ENCODE peak calls at places on chromosomes 13 and 19, in four cellular contexts. Z is ovary, K is ascending aorta, P is body of pancreas. B is an unnamed sample. For H3K36me3, the result is how much of the 10 kb centered on the place peaks cover.

GRCh38 chr19:42276284-42276683 is 7.2 kb downstream of the CIC start:
- DNase-seq in Z (no peak), P (no peak), K (no peak), B (no peak)

GRCh38 chr19:8311461-8312260 is 3.5 kb upstream of the CD320 start:
- DNase-seq in Z (peak), K (peak), P (no peak), B (no peak)

GRCh38 chr13:112958127-112958989 is 10.7 kb upstream of the MCF2L start:
- DNase-seq in K (no peak), P (no peak), Z (peak), B (no peak)

GRCh38 chr13:33284916-33285315 is 639 bp downstream of the STARD13 start:
- DNase-seq in Z (no peak), P (no peak), K (no peak), B (no peak)

GRCh38 chr13:95643814-95644598 is 500 bp downstream of the DZIP1 start:
- DNase-seq in K (no peak), P (no peak), Z (no peak), B (no peak)

GRCh38 chr19:5484398-5485285 is 29.4 kb downstream of the ZNRF4 start:
- DNase-seq in K (no peak), P (peak), Z (no peak), B (no peak)

GRCh38 chr13:100182894-100183490 is 94.1 kb downstream of the PCCA start:
- DNase-seq in Z (no peak), K (no peak), P (no peak), B (no peak)

GRCh38 chr13:110262944-110263343 is 44.0 kb downstream of the COL4A1 start:
- DNase-seq in K (peak), P (no peak), Z (no peak), B (no peak)

GRCh38 chr13:114222461-114222968 is 12.2 kb upstream of the CDC16 start:
- DNase-seq in Z (peak), P (peak), K (no peak), B (no peak)

GRCh38 chr19:17455711-17456123 is 5.0 kb downstream of the NXNL1 start:
- DNase-seq in P (no peak), Z (no peak), K (no peak), B (no peak)

DNA sequence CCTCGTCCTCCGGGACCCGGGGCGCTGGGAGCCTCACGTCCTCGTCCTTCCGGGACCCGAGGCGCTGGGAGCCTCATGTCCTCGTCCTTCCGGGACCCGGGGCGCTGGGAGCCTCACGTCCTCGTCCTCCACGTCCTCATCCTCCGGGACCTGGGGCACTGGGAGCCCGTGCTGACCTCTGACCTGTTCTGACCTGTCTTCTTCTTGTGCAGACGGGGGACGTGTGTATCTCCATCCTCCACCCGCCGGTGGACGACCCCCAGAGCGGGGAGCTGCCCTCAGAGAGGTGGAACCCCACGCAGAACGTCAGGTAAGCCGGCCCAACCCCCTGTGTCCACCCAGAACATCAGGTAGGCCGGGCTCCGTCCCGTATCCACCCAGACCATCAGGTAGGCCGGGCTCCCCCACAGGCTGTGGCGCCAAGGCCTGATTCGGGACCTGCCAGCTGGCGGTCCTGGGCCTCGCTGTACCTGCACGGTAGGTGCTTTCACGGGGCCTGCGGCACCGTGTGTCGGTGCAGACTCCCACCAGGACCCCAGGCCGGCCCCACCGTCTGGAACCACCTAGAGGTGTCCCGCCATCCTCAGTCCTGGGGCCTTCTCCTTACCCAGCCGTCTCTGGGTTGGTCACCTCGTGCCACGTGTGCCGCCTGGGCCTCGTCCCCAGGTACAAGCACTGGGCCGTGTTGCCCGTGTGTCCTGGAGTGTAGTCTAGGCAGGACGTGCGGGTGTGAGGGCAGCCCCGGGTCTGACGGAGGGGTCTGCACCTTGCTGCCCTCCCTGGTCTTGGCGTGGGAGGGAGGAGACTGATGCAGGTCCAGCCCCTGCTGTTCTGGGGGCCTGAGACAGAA is 4.7 kb downstream of the CDC34 start:
- DNase-seq in K (no peak), Z (peak), P (no peak), B (no peak)
- H3K27ac ChIP-seq in K (no peak), Z (no peak), P (no peak), B (no peak)

GRCh38 chr19:19345970-19346369 is 25.3 kb downstream of the MAU2 start:
- DNase-seq in K (no peak), P (no peak), Z (no peak), B (no peak)
- H3K36me3 ChIP-seq in K (half or more), P (under half), Z (under half), B (half or more)

GRCh38 chr19:46928951-46929350 is 68.2 kb downstream of the ARHGAP35 start:
- DNase-seq in Z (no peak), K (no peak), P (no peak), B (no peak)
- H3K27ac ChIP-seq in Z (no peak), K (no peak), P (no peak), B (no peak)

GRCh38 chr19:47495478-47496372 is 11.7 kb upstream of the KPTN start:
- DNase-seq in Z (no peak), P (no peak), K (no peak), B (no peak)
- H3K36me3 ChIP-seq in Z (under half), P (under half), K (half or more), B (under half)